ENCODE peak calls at places on chromosomes 7 and 10, in nine cellular contexts. One of them, this sample, is unnamed. For H3K36me3, the result is how much of the 10 kb centered on the place peaks cover.

GRCh38 chr7:107953924-107954303 is 49.0 kb downstream of the LAMB1 start:
- DNase-seq in kidney epithelial cell: no peak
- DNase-seq in neural progenitor cell: no peak
- DNase-seq in heart left ventricle: no peak
- DNase-seq in IMR-90: peak
- DNase-seq in left ventricle myocardium inferior: no peak
- DNase-seq in adipocyte: no peak
- DNase-seq in aorta: no peak
- DNase-seq in sigmoid colon: no peak
- DNase-seq in this sample: no peak

GRCh38 chr7:94179466-94179865 is 175.3 kb upstream of the BET1 start:
- DNase-seq in aorta: no peak
- DNase-seq in adipocyte: no peak
- DNase-seq in left ventricle myocardium inferior: no peak
- DNase-seq in IMR-90: no peak
- DNase-seq in sigmoid colon: no peak
- DNase-seq in neural progenitor cell: no peak
- DNase-seq in kidney epithelial cell: no peak
- DNase-seq in heart left ventricle: no peak
- DNase-seq in this sample: no peak

GRCh38 chr10:71278691-71279588 is 40.1 kb upstream of the SLC29A3 start:
- DNase-seq in aorta: no peak
- DNase-seq in heart left ventricle: no peak
- DNase-seq in kidney epithelial cell: no peak
- DNase-seq in sigmoid colon: no peak
- DNase-seq in IMR-90: no peak
- DNase-seq in adipocyte: no peak
- DNase-seq in neural progenitor cell: no peak
- DNase-seq in left ventricle myocardium inferior: no peak
- DNase-seq in this sample: peak

GRCh38 chr10:31593124-31593523 is 274.1 kb downstream of the ZEB1 start:
- DNase-seq in left ventricle myocardium inferior: no peak
- DNase-seq in sigmoid colon: no peak
- DNase-seq in adipocyte: no peak
- DNase-seq in aorta: no peak
- DNase-seq in heart left ventricle: no peak
- DNase-seq in IMR-90: no peak
- DNase-seq in kidney epithelial cell: no peak
- DNase-seq in neural progenitor cell: no peak
- DNase-seq in this sample: no peak

GRCh38 chr7:91228927-91229326 is 35.3 kb upstream of the FZD1 start:
- DNase-seq in sigmoid colon: no peak
- DNase-seq in aorta: no peak
- DNase-seq in adipocyte: peak
- DNase-seq in heart left ventricle: no peak
- DNase-seq in neural progenitor cell: peak
- DNase-seq in IMR-90: peak
- DNase-seq in left ventricle myocardium inferior: no peak
- DNase-seq in kidney epithelial cell: no peak
- DNase-seq in this sample: no peak

GRCh38 chr10:72272689-72273409 is 875 bp upstream of the DDIT4 start:
- DNase-seq in heart left ventricle: peak
- DNase-seq in neural progenitor cell: peak
- DNase-seq in aorta: peak
- DNase-seq in sigmoid colon: peak
- DNase-seq in kidney epithelial cell: peak
- DNase-seq in adipocyte: peak
- DNase-seq in left ventricle myocardium inferior: peak
- DNase-seq in IMR-90: peak
- DNase-seq in this sample: peak

GRCh38 chr7:29588900-29589696 is 25.5 kb downstream of the PRR15 start:
- DNase-seq in aorta: no peak
- DNase-seq in kidney epithelial cell: no peak
- DNase-seq in neural progenitor cell: peak
- DNase-seq in heart left ventricle: no peak
- DNase-seq in sigmoid colon: no peak
- DNase-seq in left ventricle myocardium inferior: no peak
- DNase-seq in adipocyte: peak
- DNase-seq in IMR-90: peak
- DNase-seq in this sample: peak

GRCh38 chr7:150378115-150378852 is 846 bp upstream of the ZNF775 start:
- DNase-seq in left ventricle myocardium inferior: peak
- DNase-seq in heart left ventricle: peak
- DNase-seq in IMR-90: peak
- DNase-seq in sigmoid colon: peak
- DNase-seq in adipocyte: peak
- DNase-seq in neural progenitor cell: peak
- DNase-seq in aorta: no peak
- DNase-seq in kidney epithelial cell: peak
- DNase-seq in this sample: peak

GRCh38 chr7:132653364-132653930 is 77.2 kb upstream of the PLXNA4 start:
- DNase-seq in adipocyte: no peak
- DNase-seq in heart left ventricle: no peak
- DNase-seq in neural progenitor cell: no peak
- DNase-seq in IMR-90: no peak
- DNase-seq in left ventricle myocardium inferior: no peak
- DNase-seq in sigmoid colon: no peak
- DNase-seq in aorta: no peak
- DNase-seq in kidney epithelial cell: no peak
- DNase-seq in this sample: no peak

GRCh38 chr10:133245439-133246235 is 8.0 kb downstream of the VENTX start:
- DNase-seq in heart left ventricle: no peak
- DNase-seq in kidney epithelial cell: no peak
- DNase-seq in adipocyte: no peak
- DNase-seq in neural progenitor cell: peak
- DNase-seq in sigmoid colon: no peak
- DNase-seq in left ventricle myocardium inferior: no peak
- DNase-seq in aorta: no peak
- DNase-seq in IMR-90: no peak
- DNase-seq in this sample: no peak

GRCh38 chr10:133249094-133249780 is 11.6 kb downstream of the VENTX start:
- DNase-seq in adipocyte: no peak
- DNase-seq in left ventricle myocardium inferior: no peak
- DNase-seq in aorta: no peak
- DNase-seq in kidney epithelial cell: no peak
- DNase-seq in IMR-90: no peak
- DNase-seq in heart left ventricle: no peak
- DNase-seq in neural progenitor cell: no peak
- DNase-seq in sigmoid colon: no peak
- DNase-seq in this sample: no peak

GRCh38 chr10:133248334-133248715 is 10.7 kb downstream of the VENTX start:
- DNase-seq in neural progenitor cell: no peak
- DNase-seq in kidney epithelial cell: no peak
- DNase-seq in left ventricle myocardium inferior: no peak
- DNase-seq in sigmoid colon: no peak
- DNase-seq in aorta: no peak
- DNase-seq in IMR-90: no peak
- DNase-seq in heart left ventricle: no peak
- DNase-seq in adipocyte: no peak
- DNase-seq in this sample: no peak

GRCh38 chr10:133246236-133246626 is 8.6 kb downstream of the VENTX start:
- DNase-seq in sigmoid colon: no peak
- DNase-seq in left ventricle myocardium inferior: no peak
- DNase-seq in adipocyte: no peak
- DNase-seq in aorta: no peak
- DNase-seq in IMR-90: no peak
- DNase-seq in kidney epithelial cell: no peak
- DNase-seq in neural progenitor cell: no peak
- DNase-seq in heart left ventricle: no peak
- DNase-seq in this sample: no peak

GRCh38 chr10:133247681-133248333 is 10.2 kb downstream of the VENTX start:
- DNase-seq in IMR-90: no peak
- DNase-seq in aorta: no peak
- DNase-seq in neural progenitor cell: no peak
- DNase-seq in adipocyte: no peak
- DNase-seq in kidney epithelial cell: no peak
- DNase-seq in heart left ventricle: no peak
- DNase-seq in sigmoid colon: no peak
- DNase-seq in left ventricle myocardium inferior: no peak
- DNase-seq in this sample: peak
- H3K36me3 ChIP-seq in IMR-90: under half
- H3K36me3 ChIP-seq in aorta: under half
- H3K36me3 ChIP-seq in neural progenitor cell: under half
- H3K36me3 ChIP-seq in adipocyte: under half
- H3K36me3 ChIP-seq in kidney epithelial cell: under half
- H3K36me3 ChIP-seq in heart left ventricle: under half
- H3K36me3 ChIP-seq in sigmoid colon: under half
- H3K36me3 ChIP-seq in left ventricle myocardium inferior: under half
- H3K36me3 ChIP-seq in this sample: under half

GRCh38 chr10:28925154-28925663 is 247.9 kb downstream of the BAMBI start:
- DNase-seq in left ventricle myocardium inferior: peak
- DNase-seq in IMR-90: no peak
- DNase-seq in aorta: peak
- DNase-seq in heart left ventricle: no peak
- DNase-seq in adipocyte: no peak
- DNase-seq in sigmoid colon: no peak
- DNase-seq in neural progenitor cell: peak
- DNase-seq in kidney epithelial cell: no peak
- DNase-seq in this sample: peak
- H3K4me3 ChIP-seq in left ventricle myocardium inferior: peak
- H3K4me3 ChIP-seq in IMR-90: no peak
- H3K4me3 ChIP-seq in aorta: no peak
- H3K4me3 ChIP-seq in heart left ventricle: peak
- H3K4me3 ChIP-seq in adipocyte: peak
- H3K4me3 ChIP-seq in sigmoid colon: peak
- H3K4me3 ChIP-seq in neural progenitor cell: peak
- H3K4me3 ChIP-seq in kidney epithelial cell: no peak
- H3K4me3 ChIP-seq in this sample: peak

GRCh38 chr10:104034401-104035053 is 51.2 kb downstream of the COL17A1 start:
- DNase-seq in aorta: no peak
- DNase-seq in adipocyte: no peak
- DNase-seq in kidney epithelial cell: no peak
- DNase-seq in neural progenitor cell: no peak
- DNase-seq in heart left ventricle: peak
- DNase-seq in left ventricle myocardium inferior: no peak
- DNase-seq in IMR-90: no peak
- DNase-seq in sigmoid colon: no peak
- DNase-seq in this sample: peak
- H3K36me3 ChIP-seq in aorta: under half
- H3K36me3 ChIP-seq in adipocyte: under half
- H3K36me3 ChIP-seq in kidney epithelial cell: under half
- H3K36me3 ChIP-seq in neural progenitor cell: under half
- H3K36me3 ChIP-seq in heart left ventricle: under half
- H3K36me3 ChIP-seq in left ventricle myocardium inferior: under half
- H3K36me3 ChIP-seq in IMR-90: under half
- H3K36me3 ChIP-seq in sigmoid colon: under half
- H3K36me3 ChIP-seq in this sample: under half

GRCh38 chr10:1938317-1938716 is 201.0 kb upstream of the ADARB2 start:
- DNase-seq in adipocyte: no peak
- DNase-seq in aorta: no peak
- DNase-seq in IMR-90: no peak
- DNase-seq in left ventricle myocardium inferior: no peak
- DNase-seq in sigmoid colon: no peak
- DNase-seq in kidney epithelial cell: no peak
- DNase-seq in heart left ventricle: no peak
- DNase-seq in neural progenitor cell: no peak
- DNase-seq in this sample: no peak

GRCh38 chr10:1935912-1936311 is 198.6 kb upstream of the ADARB2 start:
- DNase-seq in left ventricle myocardium inferior: no peak
- DNase-seq in IMR-90: no peak
- DNase-seq in kidney epithelial cell: no peak
- DNase-seq in neural progenitor cell: no peak
- DNase-seq in heart left ventricle: no peak
- DNase-seq in aorta: no peak
- DNase-seq in sigmoid colon: no peak
- DNase-seq in adipocyte: no peak
- DNase-seq in this sample: no peak

GRCh38 chr10:1933215-1933614 is 195.9 kb upstream of the ADARB2 start:
- DNase-seq in heart left ventricle: no peak
- DNase-seq in adipocyte: no peak
- DNase-seq in kidney epithelial cell: no peak
- DNase-seq in neural progenitor cell: no peak
- DNase-seq in sigmoid colon: no peak
- DNase-seq in aorta: no peak
- DNase-seq in left ventricle myocardium inferior: no peak
- DNase-seq in IMR-90: no peak
- DNase-seq in this sample: no peak

GRCh38 chr10:1932617-1933016 is 195.3 kb upstream of the ADARB2 start:
- DNase-seq in heart left ventricle: no peak
- DNase-seq in IMR-90: no peak
- DNase-seq in sigmoid colon: no peak
- DNase-seq in left ventricle myocardium inferior: no peak
- DNase-seq in aorta: peak
- DNase-seq in neural progenitor cell: no peak
- DNase-seq in adipocyte: no peak
- DNase-seq in kidney epithelial cell: no peak
- DNase-seq in this sample: no peak
- H3K4me3 ChIP-seq in heart left ventricle: no peak
- H3K4me3 ChIP-seq in IMR-90: no peak
- H3K4me3 ChIP-seq in sigmoid colon: no peak
- H3K4me3 ChIP-seq in left ventricle myocardium inferior: no peak
- H3K4me3 ChIP-seq in aorta: no peak
- H3K4me3 ChIP-seq in neural progenitor cell: no peak
- H3K4me3 ChIP-seq in adipocyte: no peak
- H3K4me3 ChIP-seq in kidney epithelial cell: no peak
- H3K4me3 ChIP-seq in this sample: peak